ENCODE peak calls at places on chromosome 1, in five cellular contexts. R is NCI-H1092, Y is fibroblast of the conjunctiva, U is NCI-H82, Q is kidney tubule cell. X is an unnamed sample.

GRCh38 chr1:51669191-51669590 is 52.3 kb downstream of the OSBPL9 start:
- DNase-seq in Y (no peak), U (no peak), R (no peak), Q (no peak), X (peak; percentile 41)

GRCh38 chr1:165637427-165637826 is 6.4 kb downstream of the MGST3 start:
- DNase-seq in R (no peak), Q (peak; percentile 12), U (no peak), Y (peak; percentile 38), X (no peak)

GRCh38 chr1:165075725-165076370 is 280.7 kb downstream of the LMX1A start:
- DNase-seq in R (peak; percentile 57), U (peak; percentile 85), Q (peak; percentile 15), Y (peak; percentile 2), X (peak; percentile 3)

GRCh38 chr1:112369389-112370285 is 26.4 kb upstream of the CTTNBP2NL start:
- DNase-seq in Y (peak; percentile 67), U (peak; percentile 92), Q (peak; percentile 82), R (peak; percentile 82), X (peak; percentile 90)

GRCh38 chr1:62493656-62494055 is 56.8 kb downstream of the USP1 start:
- DNase-seq in Q (no peak), U (no peak), Y (no peak), R (no peak), X (no peak)

GRCh38 chr1:41411229-41411628 is 50.0 kb downstream of the FOXO6 start:
- DNase-seq in R (no peak), Y (no peak), Q (peak; percentile 34), U (no peak), X (no peak)

GRCh38 chr1:44545961-44546360 is 128.3 kb downstream of the TMEM53 start:
- DNase-seq in R (no peak), Q (peak; percentile 49), U (no peak), Y (no peak), X (no peak)

GRCh38 chr1:74463301-74463988 is 49.0 kb downstream of the LRRC53 start:
- DNase-seq in Q (peak; percentile 19), R (no peak), U (no peak), Y (no peak), X (no peak)

GRCh38 chr1:61181016-61181560 is 98.7 kb downstream of the NFIA start:
- DNase-seq in R (no peak), Q (no peak), U (no peak), Y (no peak), X (no peak)

GRCh38 chr1:19429611-19430010 is 55.7 kb downstream of the CAPZB start:
- DNase-seq in Y (no peak), U (no peak), R (peak; percentile 50), Q (peak; percentile 56), X (no peak)

GRCh38 chr1:208240698-208241355 is 3.4 kb downstream of the PLXNA2 start:
- DNase-seq in R (no peak), Y (no peak), U (no peak), Q (no peak), X (no peak)

GRCh38 chr1:27119270-27119618 is 35.7 kb downstream of the SLC9A1 start:
- DNase-seq in Q (no peak), Y (peak; percentile 62), R (no peak), U (peak; percentile 65), X (no peak)

GRCh38 chr1:199854681-199855321 is 172.7 kb upstream of the NR5A2 start:
- DNase-seq in U (no peak), Q (peak; percentile 32), R (no peak), Y (no peak), X (no peak)

GRCh38 chr1:221022331-221022730 is 143.1 kb downstream of the HLX start:
- DNase-seq in Q (no peak), R (no peak), Y (no peak), U (no peak), X (no peak)

GRCh38 chr1:43707191-43708005 is at the start of gene ST3GAL3:
- DNase-seq in R (peak; percentile 92), Y (peak; percentile 81), U (peak; percentile 96), Q (peak; percentile 94), X (peak; percentile 92)

GRCh38 chr1:233909195-233909594 is 4.7 kb downstream of the SLC35F3 start:
- DNase-seq in R (no peak), Y (no peak), U (no peak), Q (peak; percentile 99), X (peak; percentile 15)